ENCODE peak calls at places on chromosomes 1 and 21, in four cellular contexts. One of them, this sample, is unnamed.

GRCh38 chr1:235015291-235015990 is 113.2 kb downstream of the TOMM20 start:
- DNase-seq in SK-N-SH: no peak
- DNase-seq in K562: no peak
- DNase-seq in HCT116: no peak
- DNase-seq in this sample: no peak

GRCh38 chr1:121516279-121516967 is 331.6 kb downstream of the SRGAP2C start:
- DNase-seq in SK-N-SH: no peak
- DNase-seq in HCT116: no peak
- DNase-seq in K562: no peak
- DNase-seq in this sample: no peak

GRCh38 chr1:3570081-3570986 is 41.0 kb downstream of the MEGF6 start:
- DNase-seq in HCT116: no peak
- DNase-seq in K562: no peak
- DNase-seq in SK-N-SH: no peak
- DNase-seq in this sample: no peak

GRCh38 chr1:111977378-111977777 is 12.1 kb downstream of the KCND3 start:
- DNase-seq in K562: no peak
- DNase-seq in SK-N-SH: no peak
- DNase-seq in HCT116: no peak
- DNase-seq in this sample: no peak

GRCh38 chr1:193417420-193417819 is 231.0 kb upstream of the B3GALT2 start:
- DNase-seq in SK-N-SH: no peak
- DNase-seq in K562: no peak
- DNase-seq in HCT116: no peak
- DNase-seq in this sample: no peak

GRCh38 chr1:208781391-208782035 is 537.3 kb upstream of the PLXNA2 start:
- DNase-seq in SK-N-SH: no peak
- DNase-seq in HCT116: no peak
- DNase-seq in K562: no peak
- DNase-seq in this sample: no peak

GRCh38 chr1:209858561-209859103 is 30.9 kb downstream of the UTP25 start:
- DNase-seq in SK-N-SH: no peak
- DNase-seq in K562: no peak
- DNase-seq in HCT116: no peak
- DNase-seq in this sample: no peak

GRCh38 chr1:205396972-205397616 is 24.8 kb downstream of the LEMD1 start:
- DNase-seq in HCT116: peak; percentile 77
- DNase-seq in K562: peak; percentile 68
- DNase-seq in SK-N-SH: peak; percentile 75
- DNase-seq in this sample: peak; percentile 81

GRCh38 chr1:205849619-205850355 is at the start of gene PM20D1:
- DNase-seq in SK-N-SH: peak; percentile 89
- DNase-seq in K562: peak; percentile 68
- DNase-seq in HCT116: no peak
- DNase-seq in this sample: no peak

GRCh38 chr1:236746785-236747184 is 48.3 kb upstream of the MTR start:
- DNase-seq in K562: no peak
- DNase-seq in SK-N-SH: no peak
- DNase-seq in HCT116: no peak
- DNase-seq in this sample: no peak

DNA sequence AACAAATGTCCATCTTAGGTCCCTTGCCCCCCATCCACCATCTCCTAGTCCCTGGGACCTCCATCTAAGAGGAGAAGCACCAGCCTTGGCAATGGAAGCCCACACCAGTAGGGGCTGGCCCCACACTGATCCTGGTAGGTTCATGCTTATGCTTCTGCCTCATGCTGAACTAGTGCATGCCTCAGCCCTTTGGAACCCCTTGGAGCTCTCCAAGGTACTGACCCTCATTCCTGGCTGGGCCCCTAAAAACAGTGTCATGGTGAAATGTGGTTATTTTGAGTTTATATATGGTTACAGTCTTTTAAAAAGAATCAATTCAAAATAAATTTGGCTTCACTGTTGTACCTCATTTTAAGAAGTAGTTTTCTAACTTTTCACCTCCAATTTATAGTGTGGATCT is 108.3 kb downstream of the HIVEP3 start:
- DNase-seq in SK-N-SH: no peak
- DNase-seq in K562: peak; percentile 47
- DNase-seq in HCT116: no peak
- DNase-seq in this sample: peak; percentile 57
- TF ChIP-seq JUND in SK-N-SH: no peak
- TF ChIP-seq JUND in K562: no peak
- TF ChIP-seq JUND in HCT116: no peak
- TF ChIP-seq JUND in this sample: no peak

GRCh38 chr1:157995575-157996169 is 2.2 kb downstream of the KIRREL1 start:
- DNase-seq in K562: no peak
- DNase-seq in HCT116: no peak
- DNase-seq in SK-N-SH: no peak
- DNase-seq in this sample: no peak
- TF ChIP-seq JUND in K562: no peak
- TF ChIP-seq JUND in HCT116: no peak
- TF ChIP-seq JUND in SK-N-SH: no peak
- TF ChIP-seq JUND in this sample: no peak

GRCh38 chr1:30746212-30747027 is 11.2 kb downstream of the LAPTM5 start:
- DNase-seq in SK-N-SH: no peak
- DNase-seq in HCT116: no peak
- DNase-seq in K562: no peak
- DNase-seq in this sample: no peak

GRCh38 chr1:30744060-30744756 is 13.4 kb downstream of the LAPTM5 start:
- DNase-seq in K562: no peak
- DNase-seq in SK-N-SH: no peak
- DNase-seq in HCT116: no peak
- DNase-seq in this sample: no peak

GRCh38 chr1:30745834-30746208 is 11.8 kb downstream of the LAPTM5 start:
- DNase-seq in SK-N-SH: no peak
- DNase-seq in K562: no peak
- DNase-seq in HCT116: no peak
- DNase-seq in this sample: no peak

GRCh38 chr1:30743584-30744059 is 14.0 kb downstream of the LAPTM5 start:
- DNase-seq in HCT116: no peak
- DNase-seq in K562: no peak
- DNase-seq in SK-N-SH: no peak
- DNase-seq in this sample: no peak

DNA sequence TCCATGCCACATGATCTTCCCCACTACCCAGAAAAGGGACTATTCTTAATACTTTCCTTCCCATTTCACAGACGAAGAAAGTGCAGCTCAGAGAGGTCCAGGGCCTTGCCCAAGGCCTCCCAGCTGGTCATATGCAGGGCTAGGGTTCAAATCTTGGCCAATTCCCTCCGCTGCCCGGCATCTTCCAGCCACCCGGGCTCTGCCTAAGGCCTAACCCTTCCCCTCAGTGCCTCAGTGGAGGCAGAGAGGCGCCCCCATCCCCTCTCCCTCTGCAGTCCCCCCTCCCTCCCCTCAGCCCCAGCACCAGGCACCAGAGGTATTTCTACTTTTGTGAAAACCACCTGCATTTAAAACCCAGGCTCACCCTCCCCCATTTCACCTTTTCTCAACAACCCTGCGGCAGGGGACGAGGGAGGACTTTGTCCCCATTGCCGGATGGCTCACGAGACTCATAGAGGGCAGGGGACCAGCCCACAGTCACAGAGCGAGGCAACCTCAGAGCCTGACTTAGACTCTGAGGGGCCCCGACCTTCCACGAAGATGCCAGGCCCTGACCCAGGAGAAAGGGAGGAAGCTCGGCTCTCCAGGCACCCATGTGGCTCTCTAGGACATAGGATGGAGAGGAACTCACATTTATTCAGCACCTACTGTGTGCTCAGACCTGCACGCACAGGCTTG is 12.3 kb downstream of the LAPTM5 start:
- DNase-seq in SK-N-SH: no peak
- DNase-seq in K562: no peak
- DNase-seq in HCT116: no peak
- DNase-seq in this sample: no peak
- TF ChIP-seq JUND in SK-N-SH: no peak
- TF ChIP-seq JUND in K562: no peak
- TF ChIP-seq JUND in HCT116: no peak
- TF ChIP-seq JUND in this sample: no peak

GRCh38 chr1:2073382-2074230 is 23.4 kb downstream of the PRKCZ start:
- DNase-seq in HCT116: no peak
- DNase-seq in SK-N-SH: peak; percentile 98
- DNase-seq in K562: peak; percentile 25
- DNase-seq in this sample: no peak
- TF ChIP-seq JUND in HCT116: no peak
- TF ChIP-seq JUND in SK-N-SH: no peak
- TF ChIP-seq JUND in K562: no peak
- TF ChIP-seq JUND in this sample: no peak

DNA sequence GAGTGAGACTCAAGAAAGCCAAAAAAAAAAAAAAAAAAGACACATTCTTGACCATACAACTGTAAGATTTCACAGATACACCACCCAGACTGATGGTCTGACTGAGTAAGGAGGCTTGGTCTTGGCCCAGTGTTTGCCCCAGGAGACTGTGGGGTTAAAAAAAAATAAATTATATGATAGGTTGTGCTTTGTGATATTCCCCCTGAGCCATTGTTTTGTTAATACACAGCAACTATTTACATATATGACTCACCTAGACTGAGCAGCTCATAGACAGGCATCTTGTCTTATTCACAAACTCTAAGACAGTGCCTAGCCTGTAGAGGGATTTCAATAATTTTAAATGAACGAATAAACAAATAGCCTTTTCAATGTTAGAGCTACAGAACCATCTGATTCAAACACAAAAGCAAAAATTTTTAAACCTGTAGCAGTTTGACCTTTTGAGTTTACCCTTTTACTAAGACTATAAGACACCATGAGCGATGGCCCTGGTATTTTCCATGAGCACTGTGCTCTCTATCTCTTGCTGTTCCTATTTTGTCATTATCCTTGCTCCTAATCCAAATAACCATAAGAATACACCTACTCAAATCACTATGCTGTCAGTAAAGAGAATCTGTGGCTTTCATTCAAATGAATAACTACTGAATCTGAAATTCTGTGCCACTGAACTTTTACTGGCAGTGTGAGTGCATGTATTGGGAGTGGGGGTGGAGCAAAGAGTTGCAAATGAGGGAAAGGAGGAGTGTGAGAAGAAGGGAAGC is 199.4 kb upstream of the PTBP2 start:
- DNase-seq in SK-N-SH: no peak
- DNase-seq in K562: no peak
- DNase-seq in HCT116: no peak
- DNase-seq in this sample: peak; percentile 15
- TF ChIP-seq JUND in SK-N-SH: no peak
- TF ChIP-seq JUND in K562: no peak
- TF ChIP-seq JUND in HCT116: no peak
- TF ChIP-seq JUND in this sample: peak; percentile 9

GRCh38 chr1:37606481-37607263 is 10.9 kb upstream of the GNL2 start:
- DNase-seq in SK-N-SH: no peak
- DNase-seq in HCT116: no peak
- DNase-seq in K562: no peak
- DNase-seq in this sample: no peak
- TF ChIP-seq JUND in SK-N-SH: no peak
- TF ChIP-seq JUND in HCT116: no peak
- TF ChIP-seq JUND in K562: no peak
- TF ChIP-seq JUND in this sample: no peak

GRCh38 chr1:54442185-54442584 is 36.0 kb upstream of the SSBP3 start:
- DNase-seq in K562: no peak
- DNase-seq in HCT116: no peak
- DNase-seq in SK-N-SH: no peak
- DNase-seq in this sample: peak; percentile 11

GRCh38 chr1:54439550-54440223 is 33.5 kb upstream of the SSBP3 start:
- DNase-seq in HCT116: no peak
- DNase-seq in K562: no peak
- DNase-seq in SK-N-SH: no peak
- DNase-seq in this sample: no peak

GRCh38 chr1:54436826-54437225 is 30.6 kb upstream of the SSBP3 start:
- DNase-seq in HCT116: no peak
- DNase-seq in K562: no peak
- DNase-seq in SK-N-SH: no peak
- DNase-seq in this sample: no peak

DNA sequence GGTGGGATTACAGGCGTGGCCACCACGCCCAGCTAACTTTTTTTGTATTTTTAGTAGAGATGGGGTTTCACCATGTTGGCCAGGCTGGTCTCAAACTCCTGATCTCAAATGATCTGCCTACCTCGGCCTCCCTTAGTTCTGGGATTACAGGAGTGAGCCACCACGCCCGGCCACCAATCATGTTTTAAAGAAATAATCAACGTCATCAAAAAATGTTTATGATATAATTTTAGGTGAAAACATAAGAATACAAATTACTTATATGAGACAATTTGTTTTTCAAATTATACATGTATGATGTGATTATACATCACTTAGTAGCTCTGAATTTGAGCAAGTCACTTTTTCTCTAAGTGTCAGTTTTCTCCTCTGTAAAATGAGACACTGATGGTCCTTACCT is 31.6 kb upstream of the SSBP3 start:
- DNase-seq in SK-N-SH: no peak
- DNase-seq in HCT116: no peak
- DNase-seq in K562: no peak
- DNase-seq in this sample: no peak
- TF ChIP-seq JUND in SK-N-SH: no peak
- TF ChIP-seq JUND in HCT116: no peak
- TF ChIP-seq JUND in K562: no peak
- TF ChIP-seq JUND in this sample: no peak

GRCh38 chr21:32463889-32464300 is 51.4 kb downstream of the EVA1C start:
- DNase-seq in K562: no peak
- DNase-seq in HCT116: peak; percentile 85
- DNase-seq in SK-N-SH: no peak
- DNase-seq in this sample: no peak
- TF ChIP-seq JUND in K562: no peak
- TF ChIP-seq JUND in HCT116: peak; percentile 87
- TF ChIP-seq JUND in SK-N-SH: peak; percentile 79
- TF ChIP-seq JUND in this sample: no peak

GRCh38 chr1:64243757-64244080 is 40.3 kb downstream of the UBE2U start:
- DNase-seq in K562: no peak
- DNase-seq in SK-N-SH: no peak
- DNase-seq in HCT116: no peak
- DNase-seq in this sample: no peak
- TF ChIP-seq JUND in K562: no peak
- TF ChIP-seq JUND in SK-N-SH: no peak
- TF ChIP-seq JUND in HCT116: no peak
- TF ChIP-seq JUND in this sample: no peak

GRCh38 chr1:170247751-170248521 is 102.2 kb downstream of the NTMT2 start:
- DNase-seq in SK-N-SH: no peak
- DNase-seq in K562: no peak
- DNase-seq in HCT116: no peak
- DNase-seq in this sample: no peak
- TF ChIP-seq JUND in SK-N-SH: no peak
- TF ChIP-seq JUND in K562: no peak
- TF ChIP-seq JUND in HCT116: no peak
- TF ChIP-seq JUND in this sample: no peak